ENCODE peak calls at places on chromosomes 16 and 17, in eight cellular contexts. F, H, M, I, Y, G, P and W are unnamed samples.

GRCh38 chr17:83103200-83103937 is 24.0 kb downstream of the METRNL start:
- DNase-seq in H (no peak), P (no peak), Y (no peak), I (no peak), G (no peak), M (peak; percentile 93), F (no peak), W (peak; percentile 77)

GRCh38 chr16:3959148-3959547 is 78.6 kb upstream of the CREBBP start:
- DNase-seq in F (peak; percentile 55), M (peak; percentile 69), Y (no peak), P (no peak), H (no peak), I (no peak), G (no peak), W (no peak)

GRCh38 chr16:65413861-65414260 is 292.0 kb upstream of the CDH11 start:
- DNase-seq in I (no peak), F (peak; percentile 17), P (peak; percentile 6), G (no peak), M (no peak), H (no peak), Y (no peak), W (no peak)

GRCh38 chr17:36095992-36096391 is 6.0 kb upstream of the CCL3 start:
- DNase-seq in I (no peak), Y (no peak), F (no peak), M (no peak), P (no peak), H (no peak), G (peak; percentile 43), W (no peak)

GRCh38 chr17:58968662-58969061 is 138.0 kb downstream of the TRIM37 start:
- DNase-seq in M (no peak), G (no peak), P (no peak), H (no peak), I (no peak), F (peak; percentile 19), Y (no peak), W (no peak)

GRCh38 chr17:50176559-50177471 is 11.0 kb downstream of the SGCA start:
- DNase-seq in Y (no peak), M (no peak), I (no peak), P (no peak), G (no peak), H (no peak), F (peak; percentile 23), W (no peak)

GRCh38 chr17:32386844-32387243 is 36.9 kb downstream of the ZNF207 start:
- DNase-seq in Y (no peak), G (no peak), F (no peak), P (no peak), M (no peak), H (no peak), I (no peak), W (no peak)

GRCh38 chr17:332023-332422 is 20.6 kb downstream of the RPH3AL start:
- DNase-seq in I (no peak), H (no peak), P (no peak), F (no peak), G (no peak), Y (no peak), M (no peak), W (no peak)

GRCh38 chr17:31327534-31328526 is 6.4 kb upstream of the EVI2A start:
- DNase-seq in G (no peak), Y (no peak), M (no peak), F (peak; percentile 96), P (peak; percentile 91), I (no peak), H (no peak), W (no peak)

GRCh38 chr16:11576427-11577289 is 10.1 kb downstream of the LITAF start:
- DNase-seq in P (no peak), F (no peak), G (peak; percentile 22), H (peak; percentile 7), I (no peak), M (no peak), Y (peak; percentile 43), W (peak; percentile 77)

GRCh38 chr17:21215935-21216334 is 2.0 kb upstream of the TMEM11 start:
- DNase-seq in M (no peak), Y (no peak), H (no peak), I (no peak), P (no peak), F (peak; percentile 12), G (peak; percentile 41), W (no peak)

GRCh38 chr17:21214777-21215541 is 998 bp upstream of the TMEM11 start:
- DNase-seq in G (peak; percentile 47), F (peak; percentile 39), M (no peak), I (no peak), P (no peak), Y (peak; percentile 53), H (no peak), W (no peak)

GRCh38 chr17:21218831-21219380 is 4.9 kb upstream of the TMEM11 start:
- DNase-seq in G (no peak), F (no peak), H (no peak), Y (no peak), I (no peak), P (no peak), M (no peak), W (no peak)

GRCh38 chr17:21217346-21217745 is 3.4 kb upstream of the TMEM11 start:
- DNase-seq in P (no peak), I (no peak), H (no peak), F (no peak), Y (no peak), M (no peak), G (no peak), W (no peak)

DNA sequence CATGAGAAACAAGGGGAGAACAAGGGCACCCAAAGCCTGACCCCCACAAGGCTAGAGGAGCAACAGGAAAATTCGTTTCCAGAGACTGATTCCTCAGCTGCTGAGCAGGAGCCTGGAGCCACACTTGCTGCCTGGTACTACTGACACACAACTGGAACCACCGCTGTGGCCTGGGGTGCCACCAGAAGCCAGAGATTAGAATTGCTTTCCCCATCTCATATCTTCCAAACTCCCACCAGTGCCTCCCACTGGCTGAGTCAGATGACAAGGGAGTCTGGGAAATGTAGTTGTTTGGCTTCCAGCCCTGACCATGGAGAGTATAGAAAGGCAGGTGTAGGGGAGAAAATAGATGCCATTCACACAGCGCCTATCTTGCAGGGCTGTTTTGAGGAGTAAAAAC is 4.1 kb upstream of the TMEM11 start:
- DNase-seq in G (peak; percentile 64), F (peak; percentile 29), P (no peak), Y (no peak), H (no peak), M (no peak), I (no peak), W (no peak)
- TF ChIP-seq CTCF in G (no peak), F (peak; percentile 3), P (no peak), Y (no peak), H (no peak), M (no peak), I (no peak), W (no peak)

DNA sequence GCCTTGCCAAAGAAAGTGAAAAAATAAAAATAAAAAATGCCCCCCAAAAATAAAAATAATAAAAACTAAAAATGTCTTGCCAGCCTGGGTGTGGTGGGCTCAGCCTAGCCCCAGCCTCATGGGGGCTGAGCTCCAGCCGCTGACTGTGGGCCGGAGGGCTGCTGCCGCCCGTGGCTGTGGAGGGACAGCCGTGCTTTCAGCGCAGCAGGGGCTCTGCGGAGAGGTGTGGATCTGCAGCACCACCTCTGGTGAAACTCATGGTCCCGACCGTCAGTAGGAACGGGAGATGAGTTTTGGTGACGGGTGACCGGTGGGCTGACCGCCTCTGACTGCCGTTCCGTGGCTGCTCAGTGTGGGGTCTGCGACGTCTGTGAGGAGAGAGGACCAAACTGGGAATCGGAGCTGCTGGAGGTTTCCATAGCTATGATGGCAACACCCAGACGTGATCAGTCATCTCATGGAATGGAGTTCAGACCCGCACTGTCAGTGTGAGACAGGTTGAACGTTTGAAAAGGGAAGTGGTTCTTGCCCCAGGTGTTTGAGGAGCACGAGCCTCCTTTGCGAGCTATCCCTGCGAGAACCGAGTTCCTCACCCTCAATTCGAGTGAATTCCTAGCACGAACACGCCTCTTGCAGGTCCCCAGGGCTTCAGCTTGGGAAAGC is 12.0 kb upstream of the RPL13 start:
- DNase-seq in H (no peak), I (no peak), P (no peak), G (no peak), F (no peak), Y (no peak), M (no peak), W (no peak)
- TF ChIP-seq CTCF in H (no peak), I (no peak), P (no peak), G (no peak), F (no peak), Y (no peak), M (no peak), W (no peak)

DNA sequence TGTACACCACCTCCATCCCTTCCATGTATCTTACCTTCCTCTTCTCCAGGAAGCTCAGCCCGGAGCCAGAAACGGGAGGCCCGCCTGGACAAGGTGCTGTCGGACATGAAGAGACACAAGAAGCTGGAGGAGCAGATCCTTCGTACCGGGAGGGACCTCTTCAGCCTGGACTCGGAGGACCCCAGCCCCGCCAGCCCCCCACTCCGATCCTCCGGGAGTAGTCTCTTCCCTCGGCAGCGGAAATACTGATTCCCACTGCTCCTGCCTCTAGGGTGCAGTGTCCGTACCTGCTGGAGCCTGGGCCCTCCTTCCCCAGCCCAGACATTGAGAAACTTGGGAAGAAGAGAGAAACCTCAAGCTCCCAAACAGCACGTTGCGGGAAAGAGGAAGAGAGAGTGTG is 756 bp upstream of the MVP start:
- DNase-seq in H (no peak), G (no peak), I (no peak), P (no peak), F (peak; percentile 23), Y (no peak), M (no peak), W (no peak)
- TF ChIP-seq CTCF in H (no peak), G (no peak), I (no peak), P (peak; percentile 35), F (peak; percentile 44), Y (no peak), M (peak; percentile 21), W (no peak)

DNA sequence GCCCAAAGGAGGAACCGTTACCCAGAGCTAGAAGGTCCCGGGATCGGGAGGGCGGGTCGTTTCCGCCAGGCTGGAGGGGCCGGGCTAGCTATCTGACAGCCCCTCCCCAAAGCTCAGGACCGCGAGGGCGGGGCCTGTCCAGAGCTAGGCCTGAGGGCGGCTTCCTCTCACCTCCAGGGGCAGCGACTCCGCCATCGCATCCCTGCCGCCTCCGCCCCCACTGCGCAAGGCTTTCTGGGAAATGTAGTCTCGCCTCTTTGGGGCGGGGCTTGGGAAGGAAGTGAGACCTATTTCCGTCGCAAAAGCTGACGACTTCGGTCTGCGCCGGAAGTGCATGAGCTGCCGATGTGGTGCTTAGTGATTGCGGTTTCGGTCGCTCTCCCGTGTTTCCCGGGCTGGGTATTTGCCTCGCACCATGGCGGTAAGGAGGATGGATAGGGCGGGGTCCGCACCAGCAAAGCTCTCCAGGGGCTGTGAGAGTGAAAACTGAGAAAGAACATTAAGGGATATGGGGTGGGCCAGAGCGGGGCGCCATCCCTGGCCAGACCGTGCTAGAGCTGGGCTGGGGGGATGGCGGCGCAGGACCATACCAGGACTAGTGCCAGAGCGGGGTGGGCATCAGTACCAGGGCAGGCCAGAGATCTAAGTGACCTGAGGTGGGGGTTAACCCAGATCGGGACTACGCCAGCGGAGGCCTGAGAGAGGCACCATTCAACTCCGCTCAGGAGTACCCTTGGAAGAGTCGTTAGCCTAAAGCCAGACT is at the start of gene TMEM208:
- DNase-seq in P (peak; percentile 98), F (peak; percentile 98), H (peak; percentile 99), M (peak; percentile 99), G (peak; percentile 100), I (peak; percentile 91), Y (peak; percentile 98), W (peak; percentile 97)
- TF ChIP-seq CTCF in P (peak; percentile 14), F (peak; percentile 21), H (peak; percentile 36), M (no peak), G (peak; percentile 10), I (no peak), Y (peak; percentile 31), W (no peak)

GRCh38 chr16:86167061-86167460 is 268.1 kb downstream of the IRF8 start:
- DNase-seq in M (no peak), G (no peak), I (no peak), F (no peak), Y (no peak), H (no peak), P (no peak), W (no peak)
- TF ChIP-seq CTCF in M (no peak), G (no peak), I (no peak), F (no peak), Y (no peak), H (no peak), P (no peak), W (no peak)